ENCODE peak calls at places on chromosomes 6 and 20, in seven cellular contexts. B, C, K, Y, M, N and U are unnamed samples.

GRCh38 chr6:26439151-26439550 is 1.2 kb upstream of the BTN3A3 start:
- DNase-seq in N (no peak), Y (no peak), C (no peak), M (no peak), K (no peak), B (no peak), U (no peak)

GRCh38 chr6:26224940-26225847 is 138.0 kb downstream of the HFE start:
- DNase-seq in Y (no peak), N (peak), B (no peak), M (peak), K (no peak), C (no peak), U (peak)

GRCh38 chr20:23932256-23932655 is 52.7 kb upstream of the CST5 start:
- DNase-seq in C (no peak), N (no peak), Y (no peak), K (no peak), B (no peak), M (no peak), U (no peak)

GRCh38 chr20:58001381-58001780 is 227.1 kb downstream of the ANKRD60 start:
- DNase-seq in Y (no peak), N (no peak), M (no peak), C (peak), K (no peak), B (no peak), U (no peak)

GRCh38 chr6:116370717-116371383 is at the start of gene DSE:
- DNase-seq in M (peak), Y (peak), K (peak), C (peak), B (peak), N (peak), U (peak)

GRCh38 chr6:27767851-27768250 is 144.3 kb downstream of the OR2B2 start:
- DNase-seq in C (no peak), N (peak), K (no peak), Y (no peak), B (no peak), M (no peak), U (no peak)

GRCh38 chr20:63664861-63665594 is 6.9 kb downstream of the RTEL1 start:
- DNase-seq in C (no peak), N (peak), K (no peak), Y (no peak), B (no peak), M (peak), U (no peak)

GRCh38 chr6:7991992-7992815 is 72.0 kb downstream of the BLOC1S5 start:
- DNase-seq in B (no peak), C (no peak), M (no peak), N (peak), Y (no peak), K (peak), U (no peak)

GRCh38 chr20:56428881-56429280 is 16.8 kb downstream of the CASS4 start:
- DNase-seq in C (peak), Y (no peak), N (no peak), M (no peak), K (no peak), B (no peak), U (no peak)

GRCh38 chr6:138455746-138456392 is 43.4 kb downstream of the NHSL1 start:
- DNase-seq in M (no peak), N (no peak), B (no peak), C (no peak), Y (no peak), K (no peak), U (peak)

GRCh38 chr6:166624275-166624674 is 2.8 kb downstream of the RPS6KA2 start:
- DNase-seq in N (no peak), B (no peak), M (no peak), Y (peak), K (no peak), C (peak), U (no peak)

GRCh38 chr6:166514196-166514595 is 72.3 kb downstream of the RAMACL start:
- DNase-seq in Y (no peak), B (no peak), K (no peak), C (peak), N (peak), M (no peak), U (no peak)

GRCh38 chr20:61925555-61926252 is 140.0 kb downstream of the TAF4 start:
- DNase-seq in Y (no peak), N (no peak), C (no peak), M (no peak), K (no peak), B (no peak), U (no peak)

GRCh38 chr20:33732166-33732970 is 572 bp downstream of the ZNF341 start:
- DNase-seq in M (no peak), Y (peak), B (peak), K (peak), C (peak), N (no peak), U (peak)

GRCh38 chr6:29005183-29005885 is at the start of gene ZNF311:
- DNase-seq in N (peak), K (peak), M (no peak), B (peak), C (peak), Y (peak), U (no peak)

GRCh38 chr6:18241208-18241836 is 23.0 kb downstream of the DEK start:
- DNase-seq in N (no peak), C (no peak), K (no peak), M (no peak), B (no peak), Y (no peak), U (no peak)
- H3K27ac ChIP-seq in N (no peak), C (no peak), K (no peak), M (no peak), B (no peak), Y (no peak), U (peak)

GRCh38 chr6:143555582-143555981 is 44.1 kb upstream of the FUCA2 start:
- DNase-seq in B (no peak), N (peak), C (no peak), K (no peak), M (no peak), Y (no peak), U (no peak)

GRCh38 chr6:143549630-143550268 is 38.2 kb upstream of the FUCA2 start:
- DNase-seq in N (no peak), K (no peak), Y (no peak), M (no peak), B (no peak), C (no peak), U (no peak)

GRCh38 chr6:143556529-143556928 is 45.0 kb upstream of the FUCA2 start:
- DNase-seq in B (no peak), M (no peak), Y (no peak), N (peak), K (no peak), C (no peak), U (no peak)

GRCh38 chr6:143555071-143555492 is 43.6 kb upstream of the FUCA2 start:
- DNase-seq in B (no peak), Y (no peak), M (no peak), N (no peak), C (no peak), K (no peak), U (no peak)

GRCh38 chr6:143553337-143553736 is 41.8 kb upstream of the FUCA2 start:
- DNase-seq in B (no peak), C (no peak), M (no peak), K (no peak), Y (no peak), N (no peak), U (no peak)
- H3K4me3 ChIP-seq in B (no peak), C (no peak), M (no peak), K (no peak), Y (no peak), N (no peak), U (no peak)

DNA sequence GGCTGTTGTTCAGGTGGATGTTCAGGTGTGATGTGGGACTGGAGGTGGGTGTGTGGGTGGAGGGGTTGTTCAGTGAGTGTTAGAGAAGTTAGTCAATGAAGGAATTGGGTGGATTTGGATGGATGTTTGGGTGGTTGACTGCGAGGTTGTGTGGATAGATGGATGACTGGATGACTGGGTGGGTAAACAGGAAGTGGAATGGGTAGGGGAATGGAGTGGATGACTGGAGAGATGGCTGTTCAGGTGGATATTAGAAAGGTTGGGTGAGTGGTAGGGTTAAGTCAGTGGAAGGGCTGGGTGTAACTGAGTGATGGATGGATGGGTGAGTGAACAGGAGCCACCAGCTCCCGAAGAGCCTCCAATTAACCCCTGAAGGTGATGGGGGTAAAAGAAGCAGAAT is 27.9 kb downstream of the JPH2 start:
- DNase-seq in N (no peak), M (no peak), Y (no peak), B (no peak), K (no peak), C (no peak), U (no peak)
- H3K27ac ChIP-seq in N (no peak), M (no peak), Y (no peak), B (no peak), K (no peak), C (peak), U (no peak)

DNA sequence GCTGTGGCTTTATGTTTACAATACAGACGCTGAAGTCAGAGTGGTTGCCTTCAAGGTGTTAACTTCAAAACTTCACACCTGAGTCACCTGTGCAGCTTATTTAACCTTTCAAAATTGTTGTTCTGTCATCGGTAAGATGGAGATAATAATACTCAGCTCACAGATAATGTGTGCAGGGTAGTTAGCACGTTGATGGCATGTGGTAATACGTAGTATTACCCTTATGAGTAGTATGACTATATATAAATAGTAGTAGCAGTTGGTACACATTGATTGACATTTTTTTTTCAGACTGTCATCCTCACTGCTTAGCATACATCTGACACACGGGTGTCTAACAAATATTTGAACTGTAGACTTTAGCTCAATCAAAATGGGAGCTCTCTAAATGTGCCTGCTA is 11.0 kb upstream of the MROH8 start:
- DNase-seq in C (no peak), B (no peak), M (no peak), K (no peak), Y (no peak), N (no peak), U (no peak)
- H3K4me3 ChIP-seq in C (no peak), B (no peak), M (no peak), K (no peak), Y (no peak), N (no peak), U (peak)

GRCh38 chr6:133855599-133855972 is 33.3 kb upstream of the TCF21 start:
- DNase-seq in N (no peak), M (peak), K (no peak), Y (no peak), B (no peak), C (no peak), U (no peak)
- H3K27ac ChIP-seq in N (no peak), M (no peak), K (no peak), Y (no peak), B (no peak), C (no peak), U (no peak)

GRCh38 chr6:32472781-32473377 is 33.2 kb downstream of the HLA-DRA start:
- DNase-seq in B (no peak), Y (no peak), C (no peak), N (no peak), M (no peak), K (no peak), U (no peak)
- H3K4me3 ChIP-seq in B (no peak), Y (no peak), C (no peak), N (no peak), M (no peak), K (no peak), U (no peak)